ENCODE peak calls at places on chromosomes 4 and X, in seven cellular contexts. J, A, Z, M, F, I and Q are unnamed samples.

GRCh38 chrX:114134465-114134864 is 449.4 kb upstream of the HTR2C start:
- DNase-seq in J (no peak), I (no peak), M (no peak), F (no peak), A (no peak), Z (no peak), Q (no peak)

GRCh38 chr4:186724048-186724860 is 598 bp upstream of the FAT1 start:
- DNase-seq in J (no peak), Z (peak), A (peak), F (no peak), M (no peak), I (peak), Q (peak)

GRCh38 chrX:148664171-148664570 is 163.8 kb downstream of the AFF2 start:
- DNase-seq in I (no peak), F (no peak), A (no peak), M (no peak), J (no peak), Z (no peak), Q (no peak)

GRCh38 chr4:105306158-105306781 is 159.6 kb downstream of the TET2 start:
- DNase-seq in M (no peak), J (no peak), Z (no peak), A (no peak), F (peak), I (peak), Q (no peak)

GRCh38 chr4:1130318-1131186 is 17.2 kb upstream of the RNF212 start:
- DNase-seq in Z (peak), J (peak), M (peak), A (peak), F (peak), I (peak), Q (peak)

GRCh38 chrX:13373807-13374187 is 53.9 kb upstream of the ATXN3L start:
- DNase-seq in I (no peak), F (no peak), Z (no peak), J (no peak), M (no peak), A (no peak), Q (no peak)

GRCh38 chr4:135718019-135718418 is 1516.4 kb upstream of the PABPC4L start:
- DNase-seq in I (no peak), M (no peak), J (no peak), Z (no peak), A (no peak), F (no peak), Q (no peak)

GRCh38 chr4:24770111-24770584 is 25.2 kb upstream of the SOD3 start:
- DNase-seq in J (no peak), F (no peak), M (no peak), I (peak), A (no peak), Z (no peak), Q (no peak)

GRCh38 chr4:67744561-67745283 is 9.5 kb downstream of the GNRHR start:
- DNase-seq in I (no peak), J (no peak), M (no peak), Z (no peak), F (no peak), A (no peak), Q (no peak)

GRCh38 chr4:122379239-122379638 is 428 bp downstream of the ADAD1 start:
- DNase-seq in J (no peak), I (no peak), A (no peak), Z (no peak), M (no peak), F (no peak), Q (no peak)

GRCh38 chr4:2353222-2354107 is 65.0 kb downstream of the ZFYVE28 start:
- DNase-seq in A (peak), I (no peak), Z (peak), J (no peak), M (no peak), F (no peak), Q (no peak)

GRCh38 chr4:138062929-138063328 is 179.2 kb downstream of the SLC7A11 start:
- DNase-seq in M (no peak), A (no peak), J (no peak), Z (no peak), I (no peak), F (no peak), Q (no peak)